ENCODE peak calls at places on chromosomes 4 and X, in five cellular contexts. One of them, this sample, is unnamed.
A peak's percentile ranks its signal among the peaks of the same experiment; 100 is the strongest.

GRCh38 chrX:121093011-121093410 is 45.6 kb downstream of the GLUD2 start:
- DNase-seq in tibial nerve: no peak
- DNase-seq in A549: no peak
- DNase-seq in sigmoid colon: no peak
- DNase-seq in upper lobe of left lung: no peak
- DNase-seq in this sample: no peak

GRCh38 chr4:121464854-121465253 is 84.0 kb upstream of the QRFPR start:
- DNase-seq in tibial nerve: no peak
- DNase-seq in A549: no peak
- DNase-seq in sigmoid colon: no peak
- DNase-seq in upper lobe of left lung: no peak
- DNase-seq in this sample: no peak

GRCh38 chr4:128177376-128177959 is 110.1 kb downstream of the PGRMC2 start:
- DNase-seq in tibial nerve: no peak
- DNase-seq in A549: no peak
- DNase-seq in sigmoid colon: no peak
- DNase-seq in upper lobe of left lung: no peak
- DNase-seq in this sample: no peak

GRCh38 chr4:1356181-1356998 is 9.4 kb downstream of the UVSSA start:
- DNase-seq in tibial nerve: no peak
- DNase-seq in A549: peak; percentile 61
- DNase-seq in sigmoid colon: no peak
- DNase-seq in upper lobe of left lung: peak; percentile 93
- DNase-seq in this sample: peak; percentile 63

GRCh38 chrX:118968031-118968430 is 6.4 kb upstream of the LONRF3 start:
- DNase-seq in tibial nerve: no peak
- DNase-seq in A549: no peak
- DNase-seq in sigmoid colon: no peak
- DNase-seq in upper lobe of left lung: no peak
- DNase-seq in this sample: no peak

GRCh38 chr4:141081921-141082381 is 51.3 kb downstream of the RNF150 start:
- DNase-seq in tibial nerve: no peak
- DNase-seq in A549: no peak
- DNase-seq in sigmoid colon: no peak
- DNase-seq in upper lobe of left lung: no peak
- DNase-seq in this sample: no peak

GRCh38 chrX:9566150-9566621 is 101.3 kb downstream of the TBL1X start:
- DNase-seq in tibial nerve: peak; percentile 16
- DNase-seq in A549: peak; percentile 41
- DNase-seq in sigmoid colon: peak; percentile 83
- DNase-seq in upper lobe of left lung: no peak
- DNase-seq in this sample: peak; percentile 43

GRCh38 chr4:106486533-106486932 is 118.0 kb upstream of the GIMD1 start:
- DNase-seq in tibial nerve: no peak
- DNase-seq in A549: no peak
- DNase-seq in sigmoid colon: no peak
- DNase-seq in upper lobe of left lung: no peak
- DNase-seq in this sample: no peak

GRCh38 chrX:65821721-65822496 is 154.5 kb downstream of the MSN start:
- DNase-seq in tibial nerve: no peak
- DNase-seq in A549: no peak
- DNase-seq in sigmoid colon: no peak
- DNase-seq in upper lobe of left lung: peak; percentile 88
- DNase-seq in this sample: no peak

GRCh38 chr4:4260185-4260751 is 12.2 kb upstream of the TMEM128 start:
- DNase-seq in tibial nerve: no peak
- DNase-seq in A549: peak; percentile 74
- DNase-seq in sigmoid colon: no peak
- DNase-seq in upper lobe of left lung: no peak
- DNase-seq in this sample: no peak

GRCh38 chrX:15758140-15758539 is 20.1 kb downstream of the CA5B start:
- DNase-seq in tibial nerve: no peak
- DNase-seq in A549: no peak
- DNase-seq in sigmoid colon: no peak
- DNase-seq in upper lobe of left lung: no peak
- DNase-seq in this sample: no peak

GRCh38 chr4:112127736-112128322 is 17.4 kb upstream of the FAM241A start:
- DNase-seq in tibial nerve: no peak
- DNase-seq in A549: no peak
- DNase-seq in sigmoid colon: no peak
- DNase-seq in upper lobe of left lung: no peak
- DNase-seq in this sample: no peak

GRCh38 chr4:64727960-64728359 is 318.7 kb upstream of the TECRL start:
- DNase-seq in tibial nerve: no peak
- DNase-seq in A549: no peak
- DNase-seq in sigmoid colon: no peak
- DNase-seq in upper lobe of left lung: no peak
- DNase-seq in this sample: no peak

GRCh38 chr4:2938906-2939305 is 24.3 kb downstream of the NOP14 start:
- DNase-seq in tibial nerve: no peak
- DNase-seq in A549: no peak
- DNase-seq in sigmoid colon: peak; percentile 63
- DNase-seq in upper lobe of left lung: no peak
- DNase-seq in this sample: no peak

GRCh38 chrX:124963717-124964116 is 356.0 kb upstream of the TEX13C start:
- DNase-seq in tibial nerve: no peak
- DNase-seq in A549: no peak
- DNase-seq in sigmoid colon: no peak
- DNase-seq in upper lobe of left lung: no peak
- DNase-seq in this sample: no peak

GRCh38 chr4:38832624-38833528 is 23.7 kb downstream of the TLR6 start:
- DNase-seq in tibial nerve: no peak
- DNase-seq in A549: no peak
- DNase-seq in sigmoid colon: no peak
- DNase-seq in upper lobe of left lung: peak; percentile 20
- DNase-seq in this sample: no peak
- TF ChIP-seq CTCF in tibial nerve: no peak
- TF ChIP-seq CTCF in A549: no peak
- TF ChIP-seq CTCF in sigmoid colon: no peak
- TF ChIP-seq CTCF in upper lobe of left lung: no peak
- TF ChIP-seq CTCF in this sample: no peak

GRCh38 chrX:53290441-53291041 is 9.2 kb upstream of the IQSEC2 start:
- DNase-seq in tibial nerve: no peak
- DNase-seq in A549: no peak
- DNase-seq in sigmoid colon: no peak
- DNase-seq in upper lobe of left lung: no peak
- DNase-seq in this sample: no peak

GRCh38 chrX:53285591-53285990 is 4.2 kb upstream of the IQSEC2 start:
- DNase-seq in tibial nerve: no peak
- DNase-seq in A549: no peak
- DNase-seq in sigmoid colon: no peak
- DNase-seq in upper lobe of left lung: no peak
- DNase-seq in this sample: no peak

GRCh38 chrX:53287493-53288138 is 6.2 kb upstream of the IQSEC2 start:
- DNase-seq in tibial nerve: peak; percentile 15
- DNase-seq in A549: no peak
- DNase-seq in sigmoid colon: peak; percentile 84
- DNase-seq in upper lobe of left lung: no peak
- DNase-seq in this sample: peak; percentile 43

GRCh38 chrX:53284684-53285447 is 3.5 kb upstream of the IQSEC2 start:
- DNase-seq in tibial nerve: peak; percentile 34
- DNase-seq in A549: peak; percentile 60
- DNase-seq in sigmoid colon: peak; percentile 83
- DNase-seq in upper lobe of left lung: no peak
- DNase-seq in this sample: peak; percentile 67

GRCh38 chrX:53288173-53288572 is 6.8 kb upstream of the IQSEC2 start:
- DNase-seq in tibial nerve: no peak
- DNase-seq in A549: no peak
- DNase-seq in sigmoid colon: no peak
- DNase-seq in upper lobe of left lung: no peak
- DNase-seq in this sample: no peak
- TF ChIP-seq EP300 in tibial nerve: no peak
- TF ChIP-seq EP300 in A549: no peak
- TF ChIP-seq EP300 in sigmoid colon: no peak
- TF ChIP-seq EP300 in upper lobe of left lung: no peak
- TF ChIP-seq EP300 in this sample: no peak

GRCh38 chr4:104524591-104524990 is 29.9 kb upstream of the CXXC4 start:
- DNase-seq in tibial nerve: no peak
- DNase-seq in A549: no peak
- DNase-seq in sigmoid colon: no peak
- DNase-seq in upper lobe of left lung: no peak
- DNase-seq in this sample: no peak
- TF ChIP-seq CTCF in tibial nerve: no peak
- TF ChIP-seq CTCF in A549: no peak
- TF ChIP-seq CTCF in sigmoid colon: no peak
- TF ChIP-seq CTCF in upper lobe of left lung: no peak
- TF ChIP-seq CTCF in this sample: no peak

GRCh38 chr4:13908455-13908854 is 280.9 kb upstream of the BOD1L1 start:
- DNase-seq in tibial nerve: no peak
- DNase-seq in A549: no peak
- DNase-seq in sigmoid colon: no peak
- DNase-seq in upper lobe of left lung: no peak
- DNase-seq in this sample: no peak

GRCh38 chr4:13910556-13910955 is 283.0 kb upstream of the BOD1L1 start:
- DNase-seq in tibial nerve: no peak
- DNase-seq in A549: no peak
- DNase-seq in sigmoid colon: no peak
- DNase-seq in upper lobe of left lung: no peak
- DNase-seq in this sample: no peak

GRCh38 chr4:13905543-13905942 is 278.0 kb upstream of the BOD1L1 start:
- DNase-seq in tibial nerve: no peak
- DNase-seq in A549: no peak
- DNase-seq in sigmoid colon: no peak
- DNase-seq in upper lobe of left lung: no peak
- DNase-seq in this sample: no peak

GRCh38 chr4:13906727-13907126 is 279.2 kb upstream of the BOD1L1 start:
- DNase-seq in tibial nerve: no peak
- DNase-seq in A549: no peak
- DNase-seq in sigmoid colon: no peak
- DNase-seq in upper lobe of left lung: no peak
- DNase-seq in this sample: no peak

DNA sequence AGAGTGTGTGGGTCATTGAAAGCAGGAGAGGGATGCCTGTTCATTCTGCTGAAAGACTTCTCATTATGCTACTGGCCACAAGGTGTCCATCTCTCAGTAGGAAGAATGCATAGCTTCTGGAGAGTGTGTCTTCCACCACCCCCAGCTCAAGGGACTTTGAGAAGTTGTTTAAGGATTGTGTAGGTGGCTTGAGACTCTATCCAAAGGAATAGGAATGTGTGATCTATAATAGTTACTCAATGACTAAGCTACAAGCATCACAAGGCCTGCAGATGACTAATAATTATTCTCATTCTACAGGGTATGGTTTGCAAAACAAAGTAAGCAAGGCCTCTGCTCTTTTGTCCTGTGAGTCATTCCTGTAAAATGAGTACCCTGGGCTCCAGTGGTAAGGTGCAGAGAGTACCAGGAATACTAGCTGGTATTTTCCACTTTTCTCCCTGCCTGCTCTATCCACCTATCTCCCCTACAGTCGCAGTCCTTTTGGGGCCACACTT is 279.8 kb upstream of the BOD1L1 start:
- DNase-seq in tibial nerve: no peak
- DNase-seq in A549: peak; percentile 80
- DNase-seq in sigmoid colon: no peak
- DNase-seq in upper lobe of left lung: no peak
- DNase-seq in this sample: no peak
- TF ChIP-seq EP300 in tibial nerve: no peak
- TF ChIP-seq EP300 in A549: peak; percentile 94
- TF ChIP-seq EP300 in sigmoid colon: no peak
- TF ChIP-seq EP300 in upper lobe of left lung: no peak
- TF ChIP-seq EP300 in this sample: no peak

DNA sequence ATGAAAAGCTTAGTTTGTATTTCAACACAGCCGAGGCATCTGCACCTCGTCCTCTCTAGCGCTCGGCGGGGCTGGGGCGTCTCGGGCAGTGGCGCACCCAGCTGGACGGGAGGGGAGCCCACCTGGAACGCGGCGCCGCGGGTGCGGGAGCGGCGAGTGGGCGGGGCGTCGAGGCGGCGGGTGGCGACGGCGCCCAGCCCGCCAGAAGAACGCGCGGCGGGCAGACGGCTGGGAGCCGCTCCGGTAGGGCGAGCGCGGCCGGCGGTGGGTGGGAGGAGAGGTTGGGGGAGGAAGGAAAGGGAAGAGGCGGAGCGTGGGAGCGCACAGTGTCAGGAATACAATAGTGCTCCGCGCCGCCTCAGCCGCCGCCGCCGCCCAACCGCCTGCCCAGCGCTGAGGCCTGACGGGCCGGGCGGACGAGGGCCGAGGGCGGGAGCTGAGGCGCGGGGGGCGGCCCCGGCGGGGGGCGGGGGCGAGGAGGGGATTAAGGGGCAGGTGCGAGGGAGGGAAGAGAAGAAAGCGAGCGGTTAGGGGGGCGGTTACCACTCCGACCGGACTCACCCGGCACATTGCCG is at the start of gene JADE3:
- DNase-seq in tibial nerve: peak; percentile 42
- DNase-seq in A549: peak; percentile 61
- DNase-seq in sigmoid colon: peak; percentile 85
- DNase-seq in upper lobe of left lung: peak; percentile 93
- DNase-seq in this sample: peak; percentile 76
- TF ChIP-seq CTCF in tibial nerve: no peak
- TF ChIP-seq CTCF in A549: no peak
- TF ChIP-seq CTCF in sigmoid colon: no peak
- TF ChIP-seq CTCF in upper lobe of left lung: no peak
- TF ChIP-seq CTCF in this sample: no peak

GRCh38 chr4:123323998-123324397 is 72.6 kb upstream of the SPRY1 start:
- DNase-seq in tibial nerve: no peak
- DNase-seq in A549: no peak
- DNase-seq in sigmoid colon: no peak
- DNase-seq in upper lobe of left lung: no peak
- DNase-seq in this sample: no peak

GRCh38 chr4:123327346-123327745 is 69.2 kb upstream of the SPRY1 start:
- DNase-seq in tibial nerve: no peak
- DNase-seq in A549: no peak
- DNase-seq in sigmoid colon: no peak
- DNase-seq in upper lobe of left lung: no peak
- DNase-seq in this sample: no peak

GRCh38 chr4:123325241-123325681 is 71.3 kb upstream of the SPRY1 start:
- DNase-seq in tibial nerve: no peak
- DNase-seq in A549: no peak
- DNase-seq in sigmoid colon: no peak
- DNase-seq in upper lobe of left lung: no peak
- DNase-seq in this sample: no peak

GRCh38 chr4:123327846-123328447 is 68.6 kb upstream of the SPRY1 start:
- DNase-seq in tibial nerve: no peak
- DNase-seq in A549: no peak
- DNase-seq in sigmoid colon: no peak
- DNase-seq in upper lobe of left lung: no peak
- DNase-seq in this sample: no peak
- TF ChIP-seq EP300 in tibial nerve: no peak
- TF ChIP-seq EP300 in A549: no peak
- TF ChIP-seq EP300 in sigmoid colon: no peak
- TF ChIP-seq EP300 in upper lobe of left lung: no peak
- TF ChIP-seq EP300 in this sample: no peak

This sample was measured in stomach.